ENCODE peak calls at places on chromosomes 13 and 19, in nine cellular contexts. V is NCI-H1436 treated with DMSO at 0.1 percent for 48 hours; S is amniotic stem cell; J is activated T-cell treated with anti-CD3 and anti-CD28 coated beads, Interleukin-2, amount 50 U/mL, for 72 hours; O is cardiac muscle cell; Y is A673; U is MM.1S; C is GOT3; H is brain microvascular endothelial cell. Z is an unnamed sample.

GRCh38 chr13:37775871-37776270 is 93.7 kb downstream of the TRPC4 start:
- DNase-seq in S (no peak), C (no peak), O (no peak), H (no peak), V (no peak), U (no peak), Y (no peak), J (no peak), Z (no peak)

GRCh38 chr13:27362064-27362751 is 62.2 kb upstream of the GTF3A start:
- DNase-seq in C (peak; percentile 43), Y (peak; percentile 79), H (peak; percentile 72), V (no peak), O (peak; percentile 93), S (peak; percentile 39), J (peak; percentile 82), U (peak; percentile 58), Z (peak; percentile 94)

GRCh38 chr19:35249146-35249847 is 495 bp downstream of the LSR start:
- DNase-seq in U (no peak), S (no peak), Y (no peak), V (no peak), J (no peak), O (no peak), H (no peak), C (no peak), Z (no peak)

GRCh38 chr13:23583491-23583890 is 13.3 kb downstream of the TNFRSF19 start:
- DNase-seq in U (no peak), V (no peak), C (no peak), O (no peak), Y (no peak), H (no peak), J (no peak), S (no peak), Z (no peak)

GRCh38 chr13:47932953-47933687 is 68.0 kb downstream of the SUCLA2 start:
- DNase-seq in Y (peak; percentile 9), S (no peak), V (peak; percentile 0), O (no peak), U (no peak), J (no peak), C (no peak), H (no peak), Z (no peak)

GRCh38 chr13:83211301-83211700 is 671.0 kb downstream of the SLITRK1 start:
- DNase-seq in C (no peak), O (no peak), S (no peak), H (peak; percentile 61), Y (no peak), U (no peak), J (no peak), V (no peak), Z (no peak)

GRCh38 chr13:87998081-87998480 is 326.9 kb downstream of the SLITRK5 start:
- DNase-seq in V (no peak), Y (no peak), U (no peak), J (no peak), H (no peak), S (no peak), O (no peak), C (no peak), Z (no peak)

GRCh38 chr13:110965038-110965754 is 50.3 kb upstream of the ANKRD10 start:
- DNase-seq in S (peak; percentile 40), C (no peak), Y (no peak), H (peak; percentile 67), U (no peak), J (peak; percentile 62), O (no peak), V (no peak), Z (no peak)

GRCh38 chr19:30082168-30082567 is 140.1 kb downstream of the URI1 start:
- DNase-seq in Y (no peak), H (no peak), O (no peak), J (no peak), U (no peak), C (no peak), S (no peak), V (no peak), Z (no peak)

GRCh38 chr19:398719-399118 is 10.2 kb downstream of the C2CD4C start:
- DNase-seq in V (no peak), J (no peak), H (no peak), O (no peak), C (no peak), Y (no peak), S (no peak), U (no peak), Z (no peak)

GRCh38 chr19:47089767-47090350 is 23.7 kb downstream of the ZC3H4 start:
- DNase-seq in U (no peak), O (no peak), J (no peak), H (no peak), V (no peak), C (no peak), Y (no peak), S (no peak), Z (no peak)

GRCh38 chr19:40143612-40144011 is 47.6 kb upstream of the MAP3K10 start:
- DNase-seq in Y (peak; percentile 86), H (no peak), J (peak; percentile 40), U (peak; percentile 96), C (no peak), O (no peak), S (no peak), V (no peak), Z (no peak)

GRCh38 chr19:17775245-17775927 is 19.6 kb upstream of the B3GNT3 start:
- DNase-seq in Y (no peak), V (no peak), C (no peak), U (peak; percentile 28), J (peak; percentile 38), S (no peak), H (peak; percentile 46), O (peak; percentile 56), Z (peak; percentile 71)

GRCh38 chr13:50275392-50276063 is 260.3 kb downstream of the KCNRG start:
- DNase-seq in S (no peak), O (no peak), U (no peak), V (no peak), Y (no peak), C (no peak), H (no peak), J (no peak), Z (no peak)

GRCh38 chr19:45913874-45914830 is at the start of gene NANOS2:
- DNase-seq in U (no peak), V (no peak), C (no peak), Y (no peak), S (no peak), O (peak; percentile 69), H (no peak), J (peak; percentile 13), Z (peak; percentile 66)

Z was measured in glutamatergic neuron.